ENCODE peak calls at places on chromosomes 11 and 22, in four cellular contexts. A is stomach, R is tibial artery, Z is psoas muscle. C is an unnamed sample.

GRCh38 chr11:94762995-94763394 is 5.2 kb upstream of the AMOTL1 start:
- DNase-seq in R (no peak), Z (no peak), A (no peak), C (no peak)

GRCh38 chr22:21779444-21779843 is 43.9 kb upstream of the YPEL1 start:
- DNase-seq in Z (no peak), R (no peak), A (no peak), C (no peak)

GRCh38 chr22:48753381-48753730 is 1074.3 kb downstream of the BRD1 start:
- DNase-seq in Z (no peak), A (peak; percentile 5), R (no peak), C (no peak)

GRCh38 chr22:19498154-19498865 is 18.6 kb downstream of the CDC45 start:
- DNase-seq in Z (no peak), A (no peak), R (no peak), C (no peak)

GRCh38 chr11:69931994-69932910 is 113.0 kb upstream of the FGF3 start:
- DNase-seq in Z (no peak), R (no peak), A (no peak), C (no peak)

GRCh38 chr11:103433976-103434375 is 324.8 kb downstream of the DYNC2H1 start:
- DNase-seq in A (no peak), Z (no peak), R (no peak), C (no peak)

GRCh38 chr11:21511835-21512440 is 680.9 kb upstream of the ANO5 start:
- DNase-seq in R (no peak), A (peak; percentile 68), Z (peak; percentile 23), C (peak; percentile 83)

GRCh38 chr11:131683666-131684065 is 313.3 kb downstream of the NTM start:
- DNase-seq in R (no peak), Z (no peak), A (no peak), C (no peak)

GRCh38 chr22:50418624-50419023 is 56.2 kb downstream of the SBF1 start:
- DNase-seq in R (no peak), Z (no peak), A (no peak), C (no peak)

GRCh38 chr11:134398644-134399292 is 13.3 kb downstream of the B3GAT1 start:
- DNase-seq in R (no peak), A (no peak), Z (no peak), C (no peak)

GRCh38 chr11:134231958-134232674 is 7.6 kb downstream of the VPS26B start:
- DNase-seq in A (no peak), R (no peak), Z (no peak), C (no peak)

GRCh38 chr11:1557904-1558831 is 13.9 kb downstream of the DUSP8 start:
- DNase-seq in R (peak; percentile 67), Z (peak; percentile 64), A (peak; percentile 52), C (peak; percentile 53)

GRCh38 chr22:40911772-40912171 is 39.4 kb upstream of the RBX1 start:
- DNase-seq in Z (no peak), R (no peak), A (no peak), C (no peak)

GRCh38 chr11:121898913-121899312 is 217.1 kb downstream of the BLID start:
- DNase-seq in Z (no peak), R (no peak), A (no peak), C (no peak)

GRCh38 chr11:35974878-35975578 is 31.2 kb downstream of the LDLRAD3 start:
- DNase-seq in R (no peak), A (no peak), Z (no peak), C (no peak)

GRCh38 chr11:47067401-47067800 is 109.3 kb downstream of the ARFGAP2 start:
- DNase-seq in Z (no peak), A (no peak), R (no peak), C (peak; percentile 7)

GRCh38 chr22:21641417-21641794 is 696 bp upstream of the SDF2L1 start:
- DNase-seq in R (peak; percentile 48), Z (peak; percentile 24), A (peak; percentile 53), C (peak; percentile 68)

GRCh38 chr11:58451585-58451984 is 9.5 kb upstream of the OR5B12 start:
- DNase-seq in A (no peak), R (no peak), Z (no peak), C (no peak)

GRCh38 chr22:27801197-27801615 is 350 bp downstream of the MN1 start:
- DNase-seq in R (no peak), A (peak; percentile 33), Z (peak; percentile 50), C (peak; percentile 51)

GRCh38 chr11:72812968-72813739 is 1.1 kb upstream of the ATG16L2 start:
- DNase-seq in Z (peak; percentile 61), A (peak; percentile 59), R (peak; percentile 76), C (peak; percentile 75)

GRCh38 chr11:32325725-32326124 is 109.6 kb downstream of the WT1 start:
- DNase-seq in Z (no peak), A (no peak), R (no peak), C (no peak)

GRCh38 chr22:29457730-29458129 is 19.3 kb downstream of the RFPL1 start:
- DNase-seq in R (no peak), A (no peak), Z (no peak), C (peak; percentile 51)

GRCh38 chr11:108545909-108546501 is 47.6 kb downstream of the EXPH5 start:
- DNase-seq in Z (no peak), R (no peak), A (no peak), C (no peak)

GRCh38 chr11:914747-915493 is 4.3 kb upstream of the CHID1 start:
- DNase-seq in R (peak; percentile 84), Z (peak; percentile 71), A (peak; percentile 50), C (no peak)

GRCh38 chr11:63869686-63870085 is 30.8 kb downstream of the MARK2 start:
- DNase-seq in A (no peak), Z (no peak), R (no peak), C (no peak)

GRCh38 chr11:30244255-30244654 is 13.4 kb downstream of the FSHB start:
- DNase-seq in Z (no peak), A (no peak), R (no peak), C (no peak)

GRCh38 chr11:28318861-28319260 is 210.7 kb downstream of the METTL15 start:
- DNase-seq in R (no peak), A (no peak), Z (no peak), C (no peak)

GRCh38 chr11:11842426-11843008 is 745 bp downstream of the USP47 start:
- DNase-seq in A (peak; percentile 62), Z (peak; percentile 35), R (peak; percentile 65), C (peak; percentile 47)

GRCh38 chr11:43282607-43283440 is 29.0 kb upstream of the API5 start:
- DNase-seq in R (no peak), A (no peak), Z (no peak), C (peak; percentile 53)

GRCh38 chr11:19072464-19072863 is 11.9 kb upstream of the MRGPRX2 start:
- DNase-seq in Z (no peak), A (peak; percentile 86), R (no peak), C (peak; percentile 25)

GRCh38 chr22:20994128-20994901 is 7.6 kb downstream of the THAP7 start:
- DNase-seq in Z (no peak), A (no peak), R (no peak), C (no peak)

GRCh38 chr11:102268083-102268984 is 49.0 kb upstream of the BIRC3 start:
- DNase-seq in R (peak; percentile 51), A (peak; percentile 95), Z (peak; percentile 80), C (peak; percentile 90)

GRCh38 chr11:2461253-2462091 is 16.7 kb downstream of the KCNQ1 start:
- DNase-seq in Z (no peak), R (no peak), A (peak; percentile 50), C (no peak)

GRCh38 chr11:45855308-45855707 is 8.0 kb downstream of the CRY2 start:
- DNase-seq in A (no peak), Z (no peak), R (no peak), C (no peak)

GRCh38 chr11:45850446-45850845 is 3.2 kb downstream of the CRY2 start:
- DNase-seq in R (no peak), Z (no peak), A (no peak), C (no peak)

GRCh38 chr11:45853616-45854219 is 6.4 kb downstream of the CRY2 start:
- DNase-seq in A (no peak), Z (peak; percentile 41), R (no peak), C (no peak)

GRCh38 chr11:45852018-45852711 is 4.9 kb downstream of the CRY2 start:
- DNase-seq in R (no peak), Z (no peak), A (no peak), C (no peak)

GRCh38 chr11:45852712-45853101 is 5.4 kb downstream of the CRY2 start:
- DNase-seq in A (no peak), R (no peak), Z (no peak), C (no peak)
- TF ChIP-seq CTCF in A (no peak), R (no peak), Z (no peak), C (no peak)

GRCh38 chr11:118430956-118431355 is 5.3 kb upstream of the KMT2A start:
- DNase-seq in R (no peak), A (no peak), Z (no peak), C (no peak)
- TF ChIP-seq CTCF in R (no peak), A (no peak), Z (no peak), C (no peak)

GRCh38 chr11:99019676-99020075 is 1.1 kb upstream of the CNTN5 start:
- DNase-seq in A (no peak), R (no peak), Z (no peak), C (no peak)

GRCh38 chr11:99015634-99016454 is 4.9 kb upstream of the CNTN5 start:
- DNase-seq in A (no peak), Z (no peak), R (no peak), C (no peak)

GRCh38 chr11:99020324-99021225 is at the start of gene CNTN5:
- DNase-seq in R (peak; percentile 32), Z (peak; percentile 26), A (no peak), C (peak; percentile 31)
- TF ChIP-seq CTCF in R (no peak), Z (no peak), A (no peak), C (no peak)

GRCh38 chr11:25734592-25735211 is 597.2 kb upstream of the ANO3 start:
- DNase-seq in Z (no peak), A (no peak), R (no peak), C (peak; percentile 7)
- TF ChIP-seq CTCF in Z (no peak), A (no peak), R (no peak), C (peak; percentile 14)

DNA sequence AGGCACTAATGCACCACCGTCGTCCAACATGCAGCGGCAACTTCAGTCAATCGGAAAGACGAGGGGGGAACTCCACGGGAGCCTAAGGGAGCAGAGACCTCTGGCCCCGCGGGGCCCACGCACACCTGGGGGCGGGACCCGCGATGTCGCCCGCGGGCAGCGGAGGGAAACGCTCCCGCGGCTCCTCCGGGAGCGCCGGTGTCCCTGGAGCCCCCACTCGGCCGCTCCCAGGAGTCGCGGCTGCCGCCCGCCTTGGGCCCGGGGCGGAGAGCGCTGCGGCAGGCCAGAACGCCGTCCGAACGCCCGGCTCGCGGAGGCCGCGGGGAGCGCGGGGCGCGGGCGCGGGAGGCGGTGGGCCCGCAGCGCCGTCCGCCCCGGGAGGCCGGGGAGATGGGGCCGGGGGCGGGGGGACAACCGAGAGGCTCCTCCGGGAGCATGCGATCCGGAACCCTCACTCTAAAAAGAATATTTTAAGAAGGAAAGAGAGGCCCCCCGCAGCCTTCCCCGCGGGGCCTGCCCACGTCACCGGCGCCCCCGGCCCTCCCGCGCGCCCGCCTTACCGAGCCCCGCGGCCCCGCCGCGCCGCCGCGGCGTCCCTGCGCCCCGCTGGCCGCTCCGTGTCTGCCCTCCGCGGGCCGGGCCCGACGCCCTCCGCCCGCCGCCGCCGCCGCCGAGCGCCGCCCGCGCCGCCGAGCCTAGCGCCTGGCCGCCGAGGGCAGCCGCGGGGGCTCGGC is 86.6 kb upstream of the ARHGAP32 start:
- DNase-seq in A (no peak), Z (peak; percentile 21), R (no peak), C (peak; percentile 30)
- TF ChIP-seq CTCF in A (no peak), Z (no peak), R (no peak), C (no peak)

C was measured in Calu3.